ENCODE peak calls at places on chromosomes 4 and X, in ten cellular contexts. O, N, P, L, D, C, F, A, T and H are unnamed samples.

GRCh38 chr4:89922881-89923280 is 28.2 kb downstream of the MMRN1 start:
- DNase-seq in A (no peak), F (no peak), T (no peak), L (no peak), C (no peak), D (no peak), O (no peak), P (no peak), N (no peak), H (no peak)

GRCh38 chr4:78734451-78735003 is 41.6 kb upstream of the BMP2K start:
- DNase-seq in L (no peak), A (no peak), F (no peak), O (no peak), T (no peak), C (no peak), D (no peak), P (no peak), N (no peak), H (no peak)

GRCh38 chr4:143358923-143359694 is 22.4 kb downstream of the GAB1 start:
- DNase-seq in O (peak), F (no peak), C (no peak), L (peak), A (peak), P (no peak), T (peak), D (peak), N (no peak), H (peak)

GRCh38 chr4:55122235-55122634 is 3.2 kb downstream of the KDR start:
- DNase-seq in T (no peak), F (no peak), L (no peak), C (no peak), D (no peak), P (no peak), A (no peak), O (no peak), N (no peak), H (no peak)

GRCh38 chr4:1230971-1231636 is 17.8 kb downstream of the CTBP1 start:
- DNase-seq in N (no peak), T (no peak), F (no peak), P (no peak), O (no peak), D (no peak), C (no peak), A (no peak), L (no peak), H (no peak)

GRCh38 chr4:60133414-60133813 is 1066.7 kb upstream of the ADGRL3 start:
- DNase-seq in L (no peak), A (no peak), T (peak), D (no peak), P (no peak), F (no peak), C (no peak), N (no peak), O (peak), H (peak)

GRCh38 chr4:165783626-165784025 is 89.4 kb upstream of the TLL1 start:
- DNase-seq in L (no peak), P (no peak), D (no peak), T (no peak), F (no peak), O (no peak), C (no peak), N (no peak), A (no peak), H (no peak)

GRCh38 chr4:85828295-85828910 is 353.5 kb downstream of the ARHGAP24 start:
- DNase-seq in A (no peak), P (no peak), D (no peak), F (no peak), N (no peak), T (no peak), O (no peak), C (no peak), L (no peak), H (peak)

GRCh38 chr4:43339435-43339834 is 446.9 kb downstream of the GRXCR1 start:
- DNase-seq in A (no peak), N (no peak), P (no peak), T (peak), O (peak), F (no peak), D (no peak), C (no peak), L (no peak), H (peak)

GRCh38 chrX:32851556-32851955 is 359.8 kb downstream of the DMD start:
- DNase-seq in F (peak), P (no peak), C (no peak), L (no peak), A (no peak), D (no peak), O (no peak), T (no peak), N (no peak), H (no peak)

GRCh38 chrX:21745756-21746155 is 12.2 kb downstream of the SMPX start:
- DNase-seq in T (peak), C (peak), F (peak), N (no peak), A (peak), O (peak), D (no peak), P (peak), L (peak), H (peak)

GRCh38 chr4:167767281-167767680 is 325.1 kb upstream of the ANXA10 start:
- DNase-seq in T (no peak), O (no peak), C (no peak), P (no peak), L (no peak), N (no peak), F (no peak), A (no peak), D (no peak), H (no peak)

GRCh38 chr4:184899261-184900134 is 73.7 kb upstream of the ACSL1 start:
- DNase-seq in T (no peak), D (peak), F (peak), C (peak), O (no peak), P (no peak), N (no peak), L (peak), A (peak), H (no peak)

GRCh38 chrX:96837808-96838207 is 45.9 kb upstream of the RPA4 start:
- DNase-seq in A (no peak), D (no peak), N (no peak), C (no peak), P (no peak), O (no peak), T (peak), L (no peak), F (no peak), H (peak)

GRCh38 chrX:79095441-79096338 is 48.8 kb upstream of the GPR174 start:
- DNase-seq in C (no peak), L (no peak), O (no peak), A (no peak), P (no peak), N (no peak), T (no peak), F (no peak), D (no peak), H (no peak)

GRCh38 chr4:656651-657337 is 17.3 kb downstream of the ATP5ME start:
- DNase-seq in P (peak), F (peak), A (no peak), O (no peak), L (no peak), D (no peak), C (no peak), T (no peak), N (no peak), H (no peak)

GRCh38 chrX:11190745-11191510 is 79.8 kb downstream of the HCCS start:
- DNase-seq in A (peak), D (no peak), O (no peak), F (no peak), T (no peak), P (no peak), L (no peak), N (no peak), C (no peak), H (no peak)

GRCh38 chrX:46208225-46208854 is 336.9 kb downstream of the ZNF674 start:
- DNase-seq in F (no peak), C (no peak), N (no peak), L (no peak), P (no peak), T (peak), A (no peak), D (no peak), O (peak), H (peak)

GRCh38 chr4:86895692-86896488 is 3.7 kb upstream of the C4orf36 start:
- DNase-seq in L (no peak), C (no peak), D (no peak), F (no peak), P (no peak), T (peak), A (no peak), O (peak), N (no peak), H (peak)

GRCh38 chrX:119477812-119478232 is 9.6 kb downstream of the SLC25A5 start:
- DNase-seq in F (peak), P (peak), A (peak), T (peak), N (no peak), L (no peak), D (no peak), C (no peak), O (peak), H (peak)

GRCh38 chr4:56462157-56462556 is 5.3 kb upstream of the SRP72 start:
- DNase-seq in L (no peak), F (no peak), D (no peak), T (no peak), A (no peak), P (no peak), N (no peak), C (no peak), O (no peak), H (no peak)

GRCh38 chr4:146338512-146338911 is 124.2 kb downstream of the REELD1 start:
- DNase-seq in L (no peak), C (no peak), T (peak), D (no peak), P (no peak), F (no peak), N (no peak), O (no peak), A (no peak), H (peak)

GRCh38 chr4:13665711-13666660 is 38.5 kb upstream of the BOD1L1 start:
- DNase-seq in C (no peak), O (peak), F (no peak), D (no peak), L (no peak), T (no peak), P (no peak), N (no peak), A (no peak), H (no peak)

GRCh38 chr4:3707423-3708102 is 58.6 kb upstream of the ADRA2C start:
- DNase-seq in C (peak), T (no peak), L (no peak), F (peak), A (no peak), D (no peak), O (no peak), N (peak), P (no peak), H (no peak)
- H3K4me3 ChIP-seq in C (no peak), T (no peak), L (no peak), F (no peak), A (no peak), D (no peak), O (no peak), N (no peak), P (no peak), H (no peak)

GRCh38 chrX:131392666-131393065 is 103.6 kb upstream of the IGSF1 start:
- DNase-seq in C (no peak), D (no peak), P (no peak), L (no peak), T (no peak), O (no peak), F (peak), N (no peak), A (no peak), H (no peak)

GRCh38 chrX:131393426-131393825 is 104.3 kb upstream of the IGSF1 start:
- DNase-seq in C (no peak), D (no peak), T (no peak), F (no peak), O (no peak), P (no peak), A (no peak), L (no peak), N (no peak), H (no peak)

GRCh38 chrX:131388293-131388692 is 99.2 kb upstream of the IGSF1 start:
- DNase-seq in F (no peak), D (no peak), P (no peak), O (no peak), L (no peak), T (no peak), A (no peak), C (no peak), N (no peak), H (no peak)
- TF ChIP-seq CTCF in F (no peak), D (no peak), P (no peak), O (no peak), L (no peak), T (no peak), A (no peak), C (no peak), N (no peak), H (no peak)

DNA sequence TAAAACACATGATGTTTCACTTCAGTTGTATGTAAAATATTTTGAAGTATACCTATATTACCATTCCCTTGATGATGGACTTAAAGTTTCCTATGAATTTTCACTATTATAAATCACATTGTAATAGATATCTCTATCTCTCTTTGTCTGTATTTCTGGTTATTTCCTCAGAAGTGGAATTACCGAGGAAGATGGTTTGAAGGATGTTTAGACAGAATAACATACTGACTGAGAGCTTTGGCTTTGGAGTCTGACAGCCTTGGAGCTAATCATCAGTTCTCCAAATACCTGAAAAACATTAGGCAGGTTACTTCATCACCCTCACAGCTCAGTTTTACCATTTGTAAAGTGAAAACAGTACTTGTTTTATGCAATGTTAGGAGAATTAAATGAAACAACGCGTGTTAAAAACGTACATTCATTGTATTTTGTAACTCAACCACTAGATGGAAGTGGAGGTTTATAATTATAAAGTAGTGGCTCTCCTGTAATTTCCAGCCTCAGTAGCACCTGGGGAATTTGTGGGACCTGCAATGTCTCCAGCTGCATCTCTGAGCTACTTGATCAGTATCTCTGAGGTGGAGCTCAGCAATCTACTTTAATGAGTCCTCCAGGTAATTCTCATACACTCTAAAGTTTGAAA is 14.3 kb downstream of the JCHAIN start:
- DNase-seq in N (no peak), O (no peak), F (no peak), A (no peak), T (peak), P (peak), D (no peak), C (no peak), L (no peak), H (peak)
- H3K4me3 ChIP-seq in N (no peak), O (peak), F (no peak), A (no peak), T (no peak), P (no peak), D (no peak), C (no peak), L (no peak), H (no peak)

DNA sequence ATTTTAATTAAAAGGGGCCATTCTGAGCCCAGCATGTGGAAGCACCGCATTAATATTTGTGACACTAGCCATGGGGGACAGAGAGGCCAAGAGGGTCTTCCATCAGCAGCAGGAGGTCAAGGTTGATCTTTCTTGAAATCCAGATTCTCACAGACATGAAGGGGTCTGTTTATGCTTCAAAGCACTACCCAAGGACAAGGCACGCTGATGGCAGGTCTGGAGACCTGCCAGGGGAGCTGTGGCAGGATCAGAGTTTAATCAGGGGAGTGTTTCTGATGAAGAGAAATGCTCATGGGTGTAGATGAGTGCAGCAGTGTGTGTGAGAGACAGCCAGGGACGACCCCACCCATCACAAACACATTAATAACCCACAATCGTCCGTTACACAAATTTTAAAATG is 243.3 kb downstream of the LDB2 start:
- DNase-seq in D (no peak), L (no peak), T (no peak), O (no peak), C (no peak), P (no peak), F (no peak), A (no peak), N (no peak), H (no peak)
- TF ChIP-seq CTCF in D (no peak), L (no peak), T (no peak), O (no peak), C (no peak), P (no peak), F (no peak), A (no peak), N (no peak), H (no peak)

DNA sequence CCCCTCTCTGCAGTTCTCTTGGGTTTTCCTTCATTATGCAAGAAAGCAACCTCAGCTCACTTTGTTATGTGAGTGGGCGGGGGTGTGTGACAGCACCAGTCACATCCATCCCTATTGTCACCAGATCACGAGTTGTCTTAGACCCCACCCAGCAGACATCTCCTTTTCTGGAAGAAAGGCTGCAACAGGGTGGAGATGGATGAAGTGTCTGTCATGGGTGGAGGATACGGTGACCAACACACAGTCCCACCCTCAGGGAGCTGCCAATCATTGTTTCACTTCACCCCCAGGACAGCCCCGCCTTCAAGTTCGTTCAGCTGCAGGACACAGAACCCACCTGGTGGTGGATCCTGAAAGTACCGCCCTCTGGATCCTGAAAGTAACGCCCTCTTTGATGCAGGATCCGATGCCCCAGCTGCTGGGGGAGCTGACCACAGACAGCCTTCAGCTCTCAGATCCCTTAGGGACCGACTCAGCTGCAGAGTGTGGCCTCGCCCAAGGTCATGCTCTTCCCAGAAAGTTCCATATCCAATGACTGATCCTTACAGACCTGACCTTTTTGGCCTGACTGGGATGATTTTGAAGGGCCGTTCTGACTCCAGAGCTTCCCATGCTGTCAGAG is 79.7 kb downstream of the SMIM20 start:
- DNase-seq in A (peak), F (peak), C (no peak), N (no peak), L (no peak), O (no peak), P (peak), T (peak), D (no peak), H (peak)
- H3K4me3 ChIP-seq in A (no peak), F (no peak), C (no peak), N (no peak), L (no peak), O (no peak), P (no peak), T (no peak), D (no peak), H (no peak)

DNA sequence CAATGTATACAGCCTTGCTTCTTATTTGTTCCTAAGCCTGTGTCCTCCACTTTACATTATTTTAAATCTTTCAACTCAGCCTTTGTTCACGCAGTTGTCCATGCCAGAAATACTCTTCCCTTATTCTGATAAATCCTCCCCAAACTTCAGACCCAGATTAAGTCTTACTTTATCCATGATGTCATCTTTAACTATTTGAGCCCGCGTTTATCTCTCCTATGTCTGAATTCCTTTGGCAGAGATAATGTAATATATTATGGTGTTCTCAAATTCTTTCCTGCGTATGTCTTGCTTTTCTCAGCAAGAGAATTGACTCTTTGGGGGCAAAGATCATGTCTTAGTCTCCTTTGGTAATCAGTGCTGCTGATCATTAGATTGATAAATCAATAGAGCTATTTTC is 129.6 kb downstream of the LUZP4 start:
- DNase-seq in A (no peak), N (no peak), D (no peak), O (peak), F (no peak), P (no peak), T (no peak), L (no peak), C (no peak), H (peak)
- TF ChIP-seq CTCF in A (no peak), N (no peak), D (no peak), O (no peak), F (no peak), P (no peak), T (no peak), L (no peak), C (no peak), H (no peak)

DNA sequence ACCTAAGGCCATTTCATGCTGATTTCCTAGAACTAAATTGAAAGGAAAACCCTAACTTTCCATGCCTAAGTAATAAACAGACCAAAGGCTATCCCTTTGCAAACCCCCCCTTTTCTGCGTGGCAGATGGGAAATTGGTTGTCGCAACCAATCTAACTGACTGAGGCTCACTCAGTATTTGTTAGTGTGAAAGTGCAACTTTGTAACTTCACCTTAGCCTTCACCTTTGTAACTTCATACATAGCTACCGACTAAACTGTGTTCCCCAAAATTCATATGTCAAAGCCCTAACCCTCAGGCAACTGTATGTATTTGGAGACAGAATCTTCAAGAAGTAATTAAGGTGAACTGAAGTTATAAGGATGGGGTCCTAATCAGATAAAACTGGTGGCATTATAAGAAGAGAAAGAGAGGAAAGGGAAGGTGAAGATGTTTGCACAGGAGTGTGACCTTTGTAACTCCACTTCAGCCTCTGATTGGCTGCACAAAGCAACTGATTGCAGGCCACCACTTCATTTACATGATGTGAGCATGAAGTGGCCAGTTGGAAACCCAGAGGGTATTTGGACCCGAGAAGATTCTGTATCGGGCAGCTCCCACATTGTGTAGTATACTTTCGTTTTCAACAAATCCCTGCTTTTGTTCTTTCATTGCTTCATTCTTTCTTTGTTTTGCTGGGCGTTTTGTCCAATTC is 4.9 kb upstream of the TMEM33 start:
- DNase-seq in L (no peak), T (no peak), F (no peak), P (no peak), D (no peak), N (no peak), O (no peak), C (no peak), A (no peak), H (no peak)
- H3K4me3 ChIP-seq in L (no peak), T (no peak), F (no peak), P (no peak), D (no peak), N (no peak), O (no peak), C (no peak), A (no peak), H (no peak)

GRCh38 chr4:70948665-70949284 is 44.7 kb upstream of the DCK start:
- DNase-seq in F (no peak), A (no peak), T (no peak), P (no peak), D (no peak), L (no peak), O (no peak), N (no peak), C (no peak), H (no peak)
- TF ChIP-seq CTCF in F (no peak), A (no peak), T (no peak), P (peak), D (no peak), L (no peak), O (no peak), N (no peak), C (no peak), H (no peak)

GRCh38 chr4:139884438-139884837 is 218.8 kb downstream of the MGST2 start:
- DNase-seq in P (no peak), D (no peak), C (no peak), T (no peak), A (no peak), O (no peak), L (no peak), F (no peak), N (peak), H (no peak)

GRCh38 chr4:139887378-139887801 is 221.8 kb downstream of the MGST2 start:
- DNase-seq in L (no peak), O (no peak), A (no peak), N (no peak), P (no peak), C (no peak), F (no peak), D (no peak), T (peak), H (no peak)

GRCh38 chr4:139887962-139888735 is 222.5 kb downstream of the MGST2 start:
- DNase-seq in F (no peak), L (peak), T (no peak), P (peak), N (no peak), C (no peak), O (no peak), D (peak), A (peak), H (no peak)

GRCh38 chr4:139889194-139889762 is 223.7 kb downstream of the MGST2 start:
- DNase-seq in T (no peak), N (no peak), D (no peak), A (no peak), P (no peak), F (no peak), C (no peak), L (no peak), O (no peak), H (no peak)

GRCh38 chr4:139886798-139887197 is 221.2 kb downstream of the MGST2 start:
- DNase-seq in T (no peak), A (no peak), F (no peak), C (no peak), L (no peak), D (no peak), O (no peak), N (no peak), P (no peak), H (no peak)
- H3K4me3 ChIP-seq in T (peak), A (no peak), F (peak), C (peak), L (no peak), D (peak), O (peak), N (peak), P (no peak), H (no peak)